ENCODE peak calls at places on chromosomes 12 and 14, in nine cellular contexts. One of them, this sample, is unnamed.

GRCh38 chr12:13087766-13088165 is 15.7 kb downstream of the GSG1 start:
- DNase-seq in pons: no peak
- DNase-seq in CD4-positive, CD25-positive, alpha-beta regulatory T cell: no peak
- DNase-seq in kidney glomerular epithelial cell: no peak
- DNase-seq in NCI-H774: no peak
- DNase-seq in T follicular helper cell: no peak
- DNase-seq in left colon: no peak
- DNase-seq in NCI-H2081: no peak
- DNase-seq in bronchial epithelial cell: no peak
- DNase-seq in this sample: no peak

GRCh38 chr14:91113829-91114078 is at the start of gene DGLUCY:
- DNase-seq in pons: no peak
- DNase-seq in CD4-positive, CD25-positive, alpha-beta regulatory T cell: peak
- DNase-seq in NCI-H2081: no peak
- DNase-seq in bronchial epithelial cell: no peak
- DNase-seq in T follicular helper cell: peak
- DNase-seq in NCI-H774: peak
- DNase-seq in kidney glomerular epithelial cell: peak
- DNase-seq in left colon: peak
- DNase-seq in this sample: no peak

GRCh38 chr12:56941299-56942017 is 7.2 kb upstream of the SDR9C7 start:
- DNase-seq in pons: no peak
- DNase-seq in CD4-positive, CD25-positive, alpha-beta regulatory T cell: no peak
- DNase-seq in NCI-H774: no peak
- DNase-seq in T follicular helper cell: no peak
- DNase-seq in bronchial epithelial cell: peak
- DNase-seq in kidney glomerular epithelial cell: peak
- DNase-seq in NCI-H2081: no peak
- DNase-seq in left colon: no peak
- DNase-seq in this sample: no peak

GRCh38 chr12:64824500-64825142 is at the start of gene TBC1D30:
- DNase-seq in CD4-positive, CD25-positive, alpha-beta regulatory T cell: no peak
- DNase-seq in T follicular helper cell: no peak
- DNase-seq in bronchial epithelial cell: no peak
- DNase-seq in pons: no peak
- DNase-seq in NCI-H2081: peak
- DNase-seq in left colon: no peak
- DNase-seq in kidney glomerular epithelial cell: no peak
- DNase-seq in NCI-H774: peak
- DNase-seq in this sample: no peak

GRCh38 chr12:111298583-111299436 is 70.1 kb downstream of the PHETA1 start:
- DNase-seq in left colon: no peak
- DNase-seq in pons: peak
- DNase-seq in NCI-H2081: peak
- DNase-seq in CD4-positive, CD25-positive, alpha-beta regulatory T cell: peak
- DNase-seq in NCI-H774: peak
- DNase-seq in T follicular helper cell: peak
- DNase-seq in kidney glomerular epithelial cell: no peak
- DNase-seq in bronchial epithelial cell: peak
- DNase-seq in this sample: peak

GRCh38 chr14:68278568-68279436 is 459.2 kb downstream of the RAD51B start:
- DNase-seq in left colon: no peak
- DNase-seq in pons: peak
- DNase-seq in T follicular helper cell: no peak
- DNase-seq in kidney glomerular epithelial cell: peak
- DNase-seq in CD4-positive, CD25-positive, alpha-beta regulatory T cell: no peak
- DNase-seq in bronchial epithelial cell: peak
- DNase-seq in NCI-H2081: no peak
- DNase-seq in NCI-H774: no peak
- DNase-seq in this sample: no peak

GRCh38 chr14:99609245-99610117 is 5.5 kb upstream of the CCDC85C start:
- DNase-seq in NCI-H774: no peak
- DNase-seq in T follicular helper cell: no peak
- DNase-seq in CD4-positive, CD25-positive, alpha-beta regulatory T cell: no peak
- DNase-seq in NCI-H2081: no peak
- DNase-seq in left colon: no peak
- DNase-seq in bronchial epithelial cell: no peak
- DNase-seq in kidney glomerular epithelial cell: no peak
- DNase-seq in pons: no peak
- DNase-seq in this sample: peak

GRCh38 chr12:46664771-46665287 is 161.0 kb downstream of the SLC38A4 start:
- DNase-seq in kidney glomerular epithelial cell: peak
- DNase-seq in left colon: no peak
- DNase-seq in CD4-positive, CD25-positive, alpha-beta regulatory T cell: no peak
- DNase-seq in bronchial epithelial cell: peak
- DNase-seq in NCI-H2081: peak
- DNase-seq in pons: peak
- DNase-seq in NCI-H774: peak
- DNase-seq in T follicular helper cell: no peak
- DNase-seq in this sample: no peak

GRCh38 chr14:63204407-63205280 is at the start of gene RHOJ:
- DNase-seq in CD4-positive, CD25-positive, alpha-beta regulatory T cell: no peak
- DNase-seq in kidney glomerular epithelial cell: no peak
- DNase-seq in bronchial epithelial cell: no peak
- DNase-seq in T follicular helper cell: no peak
- DNase-seq in NCI-H2081: peak
- DNase-seq in left colon: no peak
- DNase-seq in NCI-H774: no peak
- DNase-seq in pons: no peak
- DNase-seq in this sample: no peak

GRCh38 chr12:100956311-100956852 is 161.8 kb downstream of the ANO4 start:
- DNase-seq in CD4-positive, CD25-positive, alpha-beta regulatory T cell: no peak
- DNase-seq in NCI-H774: no peak
- DNase-seq in pons: no peak
- DNase-seq in NCI-H2081: no peak
- DNase-seq in T follicular helper cell: no peak
- DNase-seq in kidney glomerular epithelial cell: no peak
- DNase-seq in bronchial epithelial cell: no peak
- DNase-seq in left colon: no peak
- DNase-seq in this sample: no peak

GRCh38 chr12:57237653-57237951 is 8.1 kb downstream of the SHMT2 start:
- DNase-seq in NCI-H774: no peak
- DNase-seq in kidney glomerular epithelial cell: no peak
- DNase-seq in left colon: no peak
- DNase-seq in pons: no peak
- DNase-seq in bronchial epithelial cell: peak
- DNase-seq in NCI-H2081: no peak
- DNase-seq in CD4-positive, CD25-positive, alpha-beta regulatory T cell: no peak
- DNase-seq in T follicular helper cell: no peak
- DNase-seq in this sample: no peak

GRCh38 chr12:113135178-113136127 is at the start of gene RASAL1:
- DNase-seq in CD4-positive, CD25-positive, alpha-beta regulatory T cell: peak
- DNase-seq in bronchial epithelial cell: no peak
- DNase-seq in NCI-H774: peak
- DNase-seq in NCI-H2081: peak
- DNase-seq in left colon: peak
- DNase-seq in T follicular helper cell: peak
- DNase-seq in pons: no peak
- DNase-seq in kidney glomerular epithelial cell: peak
- DNase-seq in this sample: peak

GRCh38 chr14:61280092-61280525 is 1.0 kb downstream of the TMEM30B start:
- DNase-seq in NCI-H774: no peak
- DNase-seq in NCI-H2081: no peak
- DNase-seq in left colon: no peak
- DNase-seq in kidney glomerular epithelial cell: no peak
- DNase-seq in T follicular helper cell: peak
- DNase-seq in bronchial epithelial cell: peak
- DNase-seq in pons: no peak
- DNase-seq in CD4-positive, CD25-positive, alpha-beta regulatory T cell: no peak
- DNase-seq in this sample: no peak

GRCh38 chr14:103748539-103748867 is 32.9 kb downstream of the ZFYVE21 start:
- DNase-seq in bronchial epithelial cell: no peak
- DNase-seq in NCI-H2081: no peak
- DNase-seq in kidney glomerular epithelial cell: no peak
- DNase-seq in T follicular helper cell: no peak
- DNase-seq in pons: no peak
- DNase-seq in CD4-positive, CD25-positive, alpha-beta regulatory T cell: no peak
- DNase-seq in left colon: no peak
- DNase-seq in NCI-H774: no peak
- DNase-seq in this sample: peak

GRCh38 chr14:39582028-39582654 is 149.9 kb upstream of the FBXO33 start:
- DNase-seq in NCI-H2081: no peak
- DNase-seq in pons: no peak
- DNase-seq in NCI-H774: no peak
- DNase-seq in left colon: no peak
- DNase-seq in kidney glomerular epithelial cell: peak
- DNase-seq in bronchial epithelial cell: no peak
- DNase-seq in T follicular helper cell: no peak
- DNase-seq in CD4-positive, CD25-positive, alpha-beta regulatory T cell: no peak
- DNase-seq in this sample: no peak

GRCh38 chr12:103457471-103457870 is 38.3 kb downstream of the C12orf42 start:
- DNase-seq in kidney glomerular epithelial cell: no peak
- DNase-seq in NCI-H2081: no peak
- DNase-seq in left colon: no peak
- DNase-seq in pons: no peak
- DNase-seq in CD4-positive, CD25-positive, alpha-beta regulatory T cell: no peak
- DNase-seq in bronchial epithelial cell: no peak
- DNase-seq in T follicular helper cell: no peak
- DNase-seq in NCI-H774: no peak
- DNase-seq in this sample: no peak

GRCh38 chr12:99916555-99916954 is 68.2 kb downstream of the ANKS1B start:
- DNase-seq in NCI-H2081: no peak
- DNase-seq in NCI-H774: no peak
- DNase-seq in T follicular helper cell: no peak
- DNase-seq in left colon: no peak
- DNase-seq in kidney glomerular epithelial cell: no peak
- DNase-seq in bronchial epithelial cell: peak
- DNase-seq in pons: no peak
- DNase-seq in CD4-positive, CD25-positive, alpha-beta regulatory T cell: no peak
- DNase-seq in this sample: no peak

GRCh38 chr12:76201316-76201715 is 116.8 kb upstream of the NAP1L1 start:
- DNase-seq in CD4-positive, CD25-positive, alpha-beta regulatory T cell: no peak
- DNase-seq in kidney glomerular epithelial cell: no peak
- DNase-seq in left colon: no peak
- DNase-seq in bronchial epithelial cell: no peak
- DNase-seq in NCI-H2081: no peak
- DNase-seq in NCI-H774: no peak
- DNase-seq in pons: no peak
- DNase-seq in T follicular helper cell: no peak
- DNase-seq in this sample: no peak

GRCh38 chr14:72736791-72737559 is 156.9 kb downstream of the DPF3 start:
- DNase-seq in pons: no peak
- DNase-seq in bronchial epithelial cell: no peak
- DNase-seq in NCI-H2081: no peak
- DNase-seq in left colon: no peak
- DNase-seq in NCI-H774: no peak
- DNase-seq in kidney glomerular epithelial cell: no peak
- DNase-seq in T follicular helper cell: no peak
- DNase-seq in CD4-positive, CD25-positive, alpha-beta regulatory T cell: no peak
- DNase-seq in this sample: no peak

GRCh38 chr14:99615497-99616245 is 11.7 kb upstream of the CCDC85C start:
- DNase-seq in bronchial epithelial cell: no peak
- DNase-seq in CD4-positive, CD25-positive, alpha-beta regulatory T cell: no peak
- DNase-seq in kidney glomerular epithelial cell: no peak
- DNase-seq in T follicular helper cell: no peak
- DNase-seq in NCI-H774: no peak
- DNase-seq in pons: peak
- DNase-seq in NCI-H2081: no peak
- DNase-seq in left colon: no peak
- DNase-seq in this sample: no peak

GRCh38 chr12:39763071-39763893 is 143.7 kb upstream of the ABCD2 start:
- DNase-seq in pons: no peak
- DNase-seq in bronchial epithelial cell: no peak
- DNase-seq in CD4-positive, CD25-positive, alpha-beta regulatory T cell: no peak
- DNase-seq in NCI-H2081: no peak
- DNase-seq in NCI-H774: no peak
- DNase-seq in kidney glomerular epithelial cell: no peak
- DNase-seq in left colon: no peak
- DNase-seq in T follicular helper cell: no peak
- DNase-seq in this sample: no peak

GRCh38 chr14:37411079-37411735 is 183.8 kb downstream of the FOXA1 start:
- DNase-seq in NCI-H774: peak
- DNase-seq in T follicular helper cell: no peak
- DNase-seq in kidney glomerular epithelial cell: no peak
- DNase-seq in pons: no peak
- DNase-seq in NCI-H2081: peak
- DNase-seq in CD4-positive, CD25-positive, alpha-beta regulatory T cell: no peak
- DNase-seq in left colon: no peak
- DNase-seq in bronchial epithelial cell: no peak
- DNase-seq in this sample: no peak

GRCh38 chr14:89915114-89915878 is 39.2 kb downstream of the EFCAB11 start:
- DNase-seq in NCI-H774: peak
- DNase-seq in NCI-H2081: peak
- DNase-seq in pons: peak
- DNase-seq in CD4-positive, CD25-positive, alpha-beta regulatory T cell: peak
- DNase-seq in left colon: no peak
- DNase-seq in T follicular helper cell: peak
- DNase-seq in kidney glomerular epithelial cell: peak
- DNase-seq in bronchial epithelial cell: peak
- DNase-seq in this sample: peak

GRCh38 chr14:51619551-51619950 is 32.2 kb upstream of the FRMD6 start:
- DNase-seq in left colon: no peak
- DNase-seq in bronchial epithelial cell: no peak
- DNase-seq in NCI-H774: no peak
- DNase-seq in CD4-positive, CD25-positive, alpha-beta regulatory T cell: no peak
- DNase-seq in pons: no peak
- DNase-seq in NCI-H2081: no peak
- DNase-seq in T follicular helper cell: no peak
- DNase-seq in kidney glomerular epithelial cell: no peak
- DNase-seq in this sample: no peak

GRCh38 chr12:7907009-7907408 is 29.0 kb downstream of the SLC2A3 start:
- DNase-seq in bronchial epithelial cell: peak
- DNase-seq in pons: no peak
- DNase-seq in CD4-positive, CD25-positive, alpha-beta regulatory T cell: no peak
- DNase-seq in T follicular helper cell: no peak
- DNase-seq in NCI-H2081: no peak
- DNase-seq in NCI-H774: no peak
- DNase-seq in kidney glomerular epithelial cell: peak
- DNase-seq in left colon: peak
- DNase-seq in this sample: no peak

GRCh38 chr12:23854598-23854997 is 94.9 kb downstream of the SOX5 start:
- DNase-seq in NCI-H2081: no peak
- DNase-seq in left colon: no peak
- DNase-seq in pons: no peak
- DNase-seq in CD4-positive, CD25-positive, alpha-beta regulatory T cell: no peak
- DNase-seq in bronchial epithelial cell: no peak
- DNase-seq in NCI-H774: no peak
- DNase-seq in T follicular helper cell: no peak
- DNase-seq in kidney glomerular epithelial cell: no peak
- DNase-seq in this sample: no peak